ENCODE peak calls at places on chromosomes 13 and 19, in ten cellular contexts. O, W, L, M, P, J, Z, B, Y and T are unnamed samples.

GRCh38 chr13:111359237-111359915 is 38.9 kb downstream of the TEX29 start:
- DNase-seq in O (no peak), W (no peak), L (peak), M (no peak), P (no peak), J (no peak), Z (no peak), B (peak), Y (no peak), T (peak)

GRCh38 chr13:86846501-86846900 is 824.7 kb upstream of the SLITRK5 start:
- DNase-seq in O (no peak), W (no peak), L (no peak), M (no peak), P (no peak), J (no peak), Z (no peak), B (no peak), Y (no peak), T (no peak)

GRCh38 chr19:10544753-10545251 is 1.1 kb downstream of the ATG4D start:
- DNase-seq in O (no peak), W (no peak), L (no peak), M (no peak), P (no peak), J (peak), Z (no peak), B (no peak), Y (no peak), T (no peak)

GRCh38 chr19:55642153-55643002 is 1.1 kb upstream of the ZNF581 start:
- DNase-seq in O (no peak), W (peak), L (peak), M (no peak), P (peak), J (peak), Z (peak), B (no peak), Y (peak), T (peak)

GRCh38 chr13:51453308-51453958 is 597 bp upstream of the INTS6 start:
- DNase-seq in O (peak), W (peak), L (no peak), M (no peak), P (no peak), J (peak), Z (peak), B (no peak), Y (peak), T (peak)

GRCh38 chr19:14943601-14944000 is 2.3 kb downstream of the OR7C2 start:
- DNase-seq in O (no peak), W (no peak), L (peak), M (no peak), P (no peak), J (no peak), Z (no peak), B (no peak), Y (no peak), T (peak)

GRCh38 chr19:53883231-53883661 is 1.2 kb downstream of the PRKCG start:
- DNase-seq in O (no peak), W (no peak), L (no peak), M (no peak), P (no peak), J (peak), Z (no peak), B (no peak), Y (no peak), T (no peak)

GRCh38 chr13:59384154-59384553 is 779.6 kb downstream of the DIAPH3 start:
- DNase-seq in O (no peak), W (no peak), L (no peak), M (no peak), P (no peak), J (no peak), Z (no peak), B (no peak), Y (no peak), T (no peak)

GRCh38 chr13:51364404-51365008 is 25.0 kb downstream of the SERPINE3 start:
- DNase-seq in O (no peak), W (no peak), L (peak), M (no peak), P (no peak), J (no peak), Z (no peak), B (no peak), Y (no peak), T (peak)

GRCh38 chr19:31516756-31517155 is 167.5 kb upstream of the TSHZ3 start:
- DNase-seq in O (no peak), W (no peak), L (no peak), M (no peak), P (no peak), J (no peak), Z (no peak), B (no peak), Y (no peak), T (no peak)

GRCh38 chr19:12773571-12773970 is 1.8 kb downstream of the HOOK2 start:
- DNase-seq in O (no peak), W (no peak), L (peak), M (no peak), P (no peak), J (no peak), Z (no peak), B (no peak), Y (no peak), T (peak)

GRCh38 chr19:44608391-44608821 is 5.0 kb upstream of the IGSF23 start:
- DNase-seq in O (no peak), W (peak), L (peak), M (no peak), P (no peak), J (no peak), Z (no peak), B (no peak), Y (no peak), T (peak)

GRCh38 chr19:15463865-15464371 is 426 bp downstream of the RASAL3 start:
- DNase-seq in O (no peak), W (no peak), L (no peak), M (no peak), P (no peak), J (peak), Z (no peak), B (no peak), Y (peak), T (no peak)